ENCODE peak calls at places on chromosomes 5 and 9, in four cellular contexts. Q is posterior cingulate gyrus; Y is stimulated activated CD8-positive, alpha-beta memory T cell treated with anti-CD3 and anti-CD28 coated beads, Interleukin-7, amount 100 ng/mL, for 1 hour; I is AG08396. R is an unnamed sample.

GRCh38 chr5:123422433-123423277 is 548 bp downstream of the CEP120 start:
- DNase-seq in Q (no peak), Y (no peak), I (peak; percentile 25), R (no peak)

GRCh38 chr9:137216188-137216965 is 5.7 kb downstream of the RNF208 start:
- DNase-seq in I (no peak), Y (no peak), Q (no peak), R (no peak)

GRCh38 chr9:83032065-83032625 is 30.8 kb downstream of the RASEF start:
- DNase-seq in Q (no peak), Y (no peak), I (no peak), R (no peak)

GRCh38 chr5:141003791-141004601 is 37.7 kb downstream of the PCDHAC2 start:
- DNase-seq in Y (no peak), I (no peak), Q (no peak), R (no peak)

GRCh38 chr5:9244417-9244816 is 301.5 kb downstream of the SEMA5A start:
- DNase-seq in I (no peak), Y (no peak), Q (no peak), R (no peak)

GRCh38 chr9:19231126-19232035 is 888 bp downstream of the DENND4C start:
- DNase-seq in Y (no peak), I (peak; percentile 37), Q (no peak), R (peak; percentile 22)

GRCh38 chr5:103207653-103208052 is 50.9 kb upstream of the MACIR start:
- DNase-seq in I (no peak), Y (no peak), Q (no peak), R (no peak)

GRCh38 chr5:172731286-172732073 is 39.5 kb downstream of the DUSP1 start:
- DNase-seq in Q (no peak), Y (no peak), I (no peak), R (no peak)

GRCh38 chr9:37028425-37029031 is 5.5 kb downstream of the PAX5 start:
- DNase-seq in Y (no peak), Q (no peak), I (no peak), R (no peak)

GRCh38 chr9:99980578-99980977 is 74.1 kb downstream of the STX17 start:
- DNase-seq in I (no peak), Y (no peak), Q (no peak), R (no peak)

GRCh38 chr5:177097016-177097985 is 10.6 kb downstream of the FGFR4 start:
- DNase-seq in Q (no peak), Y (no peak), I (no peak), R (no peak)